ENCODE peak calls at places on chromosomes 12 and 14, in four cellular contexts. One of them, this sample, is unnamed.
A peak's percentile ranks its signal among the peaks of the same experiment; 100 is the strongest.

GRCh38 chr12:50505945-50506344 is 1.2 kb downstream of the DIP2B start:
- DNase-seq in HepG2: no peak
- DNase-seq in endothelial cell of umbilical vein: peak; percentile 63
- DNase-seq in K562: no peak
- DNase-seq in this sample: no peak

GRCh38 chr12:6104027-6104426 is 20.4 kb downstream of the VWF start:
- DNase-seq in HepG2: no peak
- DNase-seq in endothelial cell of umbilical vein: no peak
- DNase-seq in K562: no peak
- DNase-seq in this sample: no peak

GRCh38 chr12:47782372-47782770 is 9.3 kb downstream of the SLC48A1 start:
- DNase-seq in HepG2: no peak
- DNase-seq in endothelial cell of umbilical vein: no peak
- DNase-seq in K562: no peak
- DNase-seq in this sample: no peak

GRCh38 chr12:85322715-85323114 is 42.7 kb downstream of the ALX1 start:
- DNase-seq in HepG2: no peak
- DNase-seq in endothelial cell of umbilical vein: no peak
- DNase-seq in K562: no peak
- DNase-seq in this sample: no peak

GRCh38 chr14:88036422-88036821 is 31.5 kb downstream of the GPR65 start:
- DNase-seq in HepG2: no peak
- DNase-seq in endothelial cell of umbilical vein: no peak
- DNase-seq in K562: no peak
- DNase-seq in this sample: no peak

GRCh38 chr12:113850309-113851056 is 115.6 kb downstream of the RBM19 start:
- DNase-seq in HepG2: no peak
- DNase-seq in endothelial cell of umbilical vein: no peak
- DNase-seq in K562: no peak
- DNase-seq in this sample: no peak

GRCh38 chr12:43148711-43149110 is 403.3 kb downstream of the ADAMTS20 start:
- DNase-seq in HepG2: no peak
- DNase-seq in endothelial cell of umbilical vein: no peak
- DNase-seq in K562: no peak
- DNase-seq in this sample: no peak

GRCh38 chr12:41288188-41288811 is 100.2 kb downstream of the PDZRN4 start:
- DNase-seq in HepG2: no peak
- DNase-seq in endothelial cell of umbilical vein: no peak
- DNase-seq in K562: no peak
- DNase-seq in this sample: no peak

GRCh38 chr12:124327362-124328043 is 32.6 kb downstream of the RFLNA start:
- DNase-seq in HepG2: no peak
- DNase-seq in endothelial cell of umbilical vein: no peak
- DNase-seq in K562: no peak
- DNase-seq in this sample: no peak

GRCh38 chr12:116222358-116222757 is 55.1 kb downstream of the MED13L start:
- DNase-seq in HepG2: peak; percentile 55
- DNase-seq in endothelial cell of umbilical vein: peak; percentile 93
- DNase-seq in K562: no peak
- DNase-seq in this sample: peak; percentile 77

GRCh38 chr12:47885012-47885501 is 19.7 kb downstream of the VDR start:
- DNase-seq in HepG2: no peak
- DNase-seq in endothelial cell of umbilical vein: no peak
- DNase-seq in K562: peak; percentile 33
- DNase-seq in this sample: no peak

GRCh38 chr14:23514009-23514962 is 37.3 kb downstream of the ZFHX2 start:
- DNase-seq in HepG2: no peak
- DNase-seq in endothelial cell of umbilical vein: no peak
- DNase-seq in K562: no peak
- DNase-seq in this sample: no peak

GRCh38 chr14:81137316-81137715 is 83.4 kb downstream of the GTF2A1 start:
- DNase-seq in HepG2: no peak
- DNase-seq in endothelial cell of umbilical vein: no peak
- DNase-seq in K562: no peak
- DNase-seq in this sample: peak; percentile 41

GRCh38 chr12:130775953-130776856 is 60.1 kb upstream of the RIMBP2 start:
- DNase-seq in HepG2: peak; percentile 97
- DNase-seq in endothelial cell of umbilical vein: peak; percentile 75
- DNase-seq in K562: peak; percentile 24
- DNase-seq in this sample: peak; percentile 62

GRCh38 chr12:69655616-69656336 is 43.3 kb downstream of the BEST3 start:
- DNase-seq in HepG2: peak; percentile 67
- DNase-seq in endothelial cell of umbilical vein: peak; percentile 32
- DNase-seq in K562: no peak
- DNase-seq in this sample: no peak

GRCh38 chr12:122423258-122424165 is 1.0 kb upstream of the CLIP1 start:
- DNase-seq in HepG2: peak; percentile 64
- DNase-seq in endothelial cell of umbilical vein: peak; percentile 86
- DNase-seq in K562: no peak
- DNase-seq in this sample: no peak
- TF ChIP-seq JUN in HepG2: no peak
- TF ChIP-seq JUN in endothelial cell of umbilical vein: no peak
- TF ChIP-seq JUN in K562: no peak
- TF ChIP-seq JUN in this sample: peak; percentile 59

DNA sequence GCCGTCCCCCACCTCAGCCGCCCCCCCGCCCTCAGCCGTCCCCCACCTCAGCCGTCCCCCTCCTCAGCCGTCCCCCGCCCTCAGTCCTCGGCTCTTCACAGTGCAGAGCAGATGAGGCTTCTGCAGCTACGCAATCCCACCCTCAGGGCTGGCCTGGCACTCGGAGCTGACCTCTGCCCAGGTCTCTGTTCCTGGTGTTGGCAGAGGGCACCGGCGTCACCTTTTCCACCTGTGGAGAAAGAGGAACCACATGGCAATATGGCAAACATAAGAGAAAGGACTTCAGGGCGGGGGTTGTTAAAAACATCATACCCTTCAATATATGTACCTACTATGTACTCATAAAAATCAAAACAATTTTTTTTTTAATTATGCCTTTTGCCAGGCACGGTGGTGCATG is 45.8 kb downstream of the MLXIP start:
- DNase-seq in HepG2: no peak
- DNase-seq in endothelial cell of umbilical vein: no peak
- DNase-seq in K562: no peak
- DNase-seq in this sample: no peak
- H3K4me1 ChIP-seq in HepG2: peaks cover 38% of the 10 kb centered on the region
- H3K4me1 ChIP-seq in endothelial cell of umbilical vein: peaks cover 6% of the 10 kb centered on the region
- H3K4me1 ChIP-seq in K562: peaks cover 9% of the 10 kb centered on the region
- H3K4me1 ChIP-seq in this sample: peaks cover 37% of the 10 kb centered on the region

DNA sequence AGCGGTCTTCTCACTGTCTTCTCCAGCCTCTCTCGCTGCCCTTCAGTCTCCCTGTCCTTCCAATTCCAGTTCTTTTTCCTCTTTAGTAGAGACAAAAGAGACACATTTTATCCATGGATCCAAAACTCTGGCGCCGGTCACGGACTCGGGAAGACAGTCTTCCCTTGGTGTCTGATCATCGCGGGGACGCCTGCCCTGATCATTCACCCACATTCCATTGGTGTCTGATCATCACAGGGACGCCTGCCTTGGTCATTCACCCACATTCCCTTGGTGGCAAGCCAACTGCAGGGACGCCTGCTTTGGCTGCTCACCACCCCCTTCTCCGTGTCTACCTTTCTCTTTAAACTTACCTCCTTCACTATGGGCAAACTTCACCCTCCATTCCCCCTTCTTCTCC is 619.5 kb downstream of the RERGL start:
- DNase-seq in HepG2: no peak
- DNase-seq in endothelial cell of umbilical vein: no peak
- DNase-seq in K562: no peak
- DNase-seq in this sample: no peak
- TF ChIP-seq MYC in HepG2: no peak
- TF ChIP-seq MYC in endothelial cell of umbilical vein: no peak
- TF ChIP-seq MYC in K562: no peak
- TF ChIP-seq MYC in this sample: no peak

GRCh38 chr14:79476133-79476532 is 735.2 kb downstream of the DIO2 start:
- DNase-seq in HepG2: no peak
- DNase-seq in endothelial cell of umbilical vein: no peak
- DNase-seq in K562: no peak
- DNase-seq in this sample: no peak
- TF ChIP-seq JUN in HepG2: no peak
- TF ChIP-seq JUN in endothelial cell of umbilical vein: no peak
- TF ChIP-seq JUN in K562: no peak
- TF ChIP-seq JUN in this sample: no peak

DNA sequence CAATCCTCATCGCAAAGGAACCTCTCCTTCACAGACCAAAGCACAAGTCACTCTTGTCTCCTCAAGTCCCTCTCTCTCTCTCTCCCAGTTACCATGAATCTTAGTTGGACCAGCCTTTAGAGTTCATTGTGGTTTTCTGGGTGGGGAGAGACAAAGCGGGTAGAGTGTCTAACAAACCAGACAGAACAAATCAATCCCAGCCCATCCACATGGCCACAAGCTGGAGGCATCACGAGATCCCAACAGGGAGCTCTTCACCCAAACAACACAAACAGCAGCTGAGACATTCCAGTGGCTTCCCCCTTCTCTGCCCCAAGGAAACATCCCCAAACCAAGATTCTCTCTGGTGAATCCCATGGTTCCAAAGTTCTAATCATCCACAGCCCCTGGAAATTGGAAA is 22.4 kb downstream of the ACTN1 start:
- DNase-seq in HepG2: no peak
- DNase-seq in endothelial cell of umbilical vein: no peak
- DNase-seq in K562: no peak
- DNase-seq in this sample: no peak
- H3K4me1 ChIP-seq in HepG2: peaks cover 96% of the 10 kb centered on the region
- H3K4me1 ChIP-seq in endothelial cell of umbilical vein: peaks cover 76% of the 10 kb centered on the region
- H3K4me1 ChIP-seq in K562: peaks cover 16% of the 10 kb centered on the region
- H3K4me1 ChIP-seq in this sample: peaks cover 100% of the 10 kb centered on the region

GRCh38 chr14:106766145-106766544 is 1239.8 kb downstream of the TMEM121 start:
- DNase-seq in HepG2: no peak
- DNase-seq in endothelial cell of umbilical vein: no peak
- DNase-seq in K562: no peak
- DNase-seq in this sample: no peak
- TF ChIP-seq MYC in HepG2: no peak
- TF ChIP-seq MYC in endothelial cell of umbilical vein: no peak
- TF ChIP-seq MYC in K562: no peak
- TF ChIP-seq MYC in this sample: no peak